ENCODE peak calls at places on chromosomes 11 and 22, in four cellular contexts. One of them, this sample, is unnamed.

GRCh38 chr11:72932132-72932570 is 117.9 kb downstream of the ATG16L2 start:
- DNase-seq in iris pigment epithelial cell: peak
- DNase-seq in AG08396: no peak
- DNase-seq in H4: no peak
- DNase-seq in this sample: no peak

GRCh38 chr11:129326921-129327320 is 48.7 kb upstream of the BARX2 start:
- DNase-seq in H4: no peak
- DNase-seq in AG08396: no peak
- DNase-seq in iris pigment epithelial cell: no peak
- DNase-seq in this sample: no peak

GRCh38 chr22:18984564-18984963 is 48.5 kb upstream of the PRODH start:
- DNase-seq in H4: no peak
- DNase-seq in AG08396: no peak
- DNase-seq in iris pigment epithelial cell: no peak
- DNase-seq in this sample: no peak

GRCh38 chr11:14500181-14500651 is 605 bp upstream of the COPB1 start:
- DNase-seq in H4: peak
- DNase-seq in iris pigment epithelial cell: peak
- DNase-seq in AG08396: peak
- DNase-seq in this sample: peak

GRCh38 chr11:83156150-83156995 is 558 bp upstream of the PCF11 start:
- DNase-seq in H4: peak
- DNase-seq in AG08396: peak
- DNase-seq in iris pigment epithelial cell: peak
- DNase-seq in this sample: peak

GRCh38 chr22:46641829-46642266 is 21.7 kb downstream of the GRAMD4 start:
- DNase-seq in AG08396: peak
- DNase-seq in H4: no peak
- DNase-seq in iris pigment epithelial cell: no peak
- DNase-seq in this sample: no peak

GRCh38 chr11:67372232-67372992 is 986 bp downstream of the CLCF1 start:
- DNase-seq in H4: no peak
- DNase-seq in iris pigment epithelial cell: no peak
- DNase-seq in AG08396: peak
- DNase-seq in this sample: no peak

GRCh38 chr11:2443881-2444300 is 423 bp downstream of the TRPM5 start:
- DNase-seq in iris pigment epithelial cell: no peak
- DNase-seq in AG08396: no peak
- DNase-seq in H4: no peak
- DNase-seq in this sample: no peak

GRCh38 chr22:46007003-46007847 is 30.3 kb upstream of the WNT7B start:
- DNase-seq in H4: peak
- DNase-seq in AG08396: peak
- DNase-seq in iris pigment epithelial cell: peak
- DNase-seq in this sample: no peak

GRCh38 chr22:43811777-43812148 is 342 bp downstream of the EFCAB6 start:
- DNase-seq in H4: no peak
- DNase-seq in AG08396: peak
- DNase-seq in iris pigment epithelial cell: peak
- DNase-seq in this sample: no peak

GRCh38 chr11:57460756-57461749 is 725 bp downstream of the RTN4RL2 start:
- DNase-seq in AG08396: no peak
- DNase-seq in H4: no peak
- DNase-seq in iris pigment epithelial cell: no peak
- DNase-seq in this sample: no peak

GRCh38 chr11:8365542-8365941 is 101.9 kb upstream of the LMO1 start:
- DNase-seq in H4: no peak
- DNase-seq in iris pigment epithelial cell: no peak
- DNase-seq in AG08396: no peak
- DNase-seq in this sample: no peak

GRCh38 chr22:29152381-29153138 is 53.1 kb upstream of the EMID1 start:
- DNase-seq in AG08396: no peak
- DNase-seq in iris pigment epithelial cell: no peak
- DNase-seq in H4: no peak
- DNase-seq in this sample: no peak

GRCh38 chr11:19725379-19726079 is 12.9 kb downstream of the NAV2 start:
- DNase-seq in iris pigment epithelial cell: no peak
- DNase-seq in AG08396: no peak
- DNase-seq in H4: no peak
- DNase-seq in this sample: no peak

GRCh38 chr11:18145025-18145424 is 12.7 kb downstream of the MRGPRX3 start:
- DNase-seq in H4: no peak
- DNase-seq in iris pigment epithelial cell: no peak
- DNase-seq in AG08396: no peak
- DNase-seq in this sample: no peak

GRCh38 chr22:44587004-44587793 is 89.2 kb upstream of the RTL6 start:
- DNase-seq in AG08396: peak
- DNase-seq in iris pigment epithelial cell: no peak
- DNase-seq in H4: no peak
- DNase-seq in this sample: no peak

GRCh38 chr11:113431746-113432145 is 43.5 kb downstream of the DRD2 start:
- DNase-seq in H4: no peak
- DNase-seq in iris pigment epithelial cell: no peak
- DNase-seq in AG08396: no peak
- DNase-seq in this sample: no peak

GRCh38 chr11:30889116-30889765 is 303.1 kb upstream of the MPPED2 start:
- DNase-seq in AG08396: peak
- DNase-seq in iris pigment epithelial cell: peak
- DNase-seq in H4: peak
- DNase-seq in this sample: no peak

GRCh38 chr11:39932996-39933395 is 1526.5 kb downstream of the LRRC4C start:
- DNase-seq in AG08396: no peak
- DNase-seq in H4: no peak
- DNase-seq in iris pigment epithelial cell: no peak
- DNase-seq in this sample: no peak

GRCh38 chr11:128621491-128622136 is 34.3 kb upstream of the ETS1 start:
- DNase-seq in H4: no peak
- DNase-seq in AG08396: peak
- DNase-seq in iris pigment epithelial cell: peak
- DNase-seq in this sample: no peak

GRCh38 chr11:123461164-123461563 is 31.1 kb downstream of the GRAMD1B start:
- DNase-seq in iris pigment epithelial cell: no peak
- DNase-seq in AG08396: no peak
- DNase-seq in H4: peak
- DNase-seq in this sample: no peak

GRCh38 chr11:35030716-35031213 is 108.2 kb upstream of the CD44 start:
- DNase-seq in iris pigment epithelial cell: peak
- DNase-seq in AG08396: peak
- DNase-seq in H4: peak
- DNase-seq in this sample: no peak

GRCh38 chr11:7665473-7666291 is 7.6 kb downstream of the CYB5R2 start:
- DNase-seq in H4: peak
- DNase-seq in AG08396: peak
- DNase-seq in iris pigment epithelial cell: peak
- DNase-seq in this sample: peak

GRCh38 chr22:20198527-20199319 is 47.9 kb upstream of the CCDC188 start:
- DNase-seq in iris pigment epithelial cell: no peak
- DNase-seq in AG08396: no peak
- DNase-seq in H4: no peak
- DNase-seq in this sample: no peak

GRCh38 chr11:129732926-129733325 is 82.7 kb upstream of the TMEM45B start:
- DNase-seq in AG08396: no peak
- DNase-seq in H4: no peak
- DNase-seq in iris pigment epithelial cell: no peak
- DNase-seq in this sample: no peak

GRCh38 chr22:36457688-36458450 is 23.6 kb downstream of the TXN2 start:
- DNase-seq in iris pigment epithelial cell: no peak
- DNase-seq in AG08396: peak
- DNase-seq in H4: no peak
- DNase-seq in this sample: no peak

GRCh38 chr11:62505112-62505783 is 41.4 kb downstream of the AHNAK start:
- DNase-seq in H4: no peak
- DNase-seq in iris pigment epithelial cell: no peak
- DNase-seq in AG08396: no peak
- DNase-seq in this sample: no peak

GRCh38 chr11:32374261-32374711 is 61.1 kb downstream of the WT1 start:
- DNase-seq in AG08396: peak
- DNase-seq in iris pigment epithelial cell: peak
- DNase-seq in H4: peak
- DNase-seq in this sample: peak

GRCh38 chr11:65859812-65860277 is 388 bp upstream of the MUS81 start:
- DNase-seq in AG08396: no peak
- DNase-seq in H4: no peak
- DNase-seq in iris pigment epithelial cell: no peak
- DNase-seq in this sample: no peak

GRCh38 chr22:40289991-40290459 is 56.3 kb upstream of the ADSL start:
- DNase-seq in iris pigment epithelial cell: no peak
- DNase-seq in AG08396: no peak
- DNase-seq in H4: no peak
- DNase-seq in this sample: peak

GRCh38 chr11:110921742-110922200 is 209.5 kb upstream of the ARHGAP20 start:
- DNase-seq in H4: no peak
- DNase-seq in iris pigment epithelial cell: peak
- DNase-seq in AG08396: no peak
- DNase-seq in this sample: no peak

GRCh38 chr11:17313349-17314231 is 37.1 kb downstream of the NUCB2 start:
- DNase-seq in H4: no peak
- DNase-seq in iris pigment epithelial cell: no peak
- DNase-seq in AG08396: no peak
- DNase-seq in this sample: no peak

GRCh38 chr11:62443390-62444201 is 24.8 kb downstream of the SCGB1A1 start:
- DNase-seq in H4: no peak
- DNase-seq in iris pigment epithelial cell: no peak
- DNase-seq in AG08396: peak
- DNase-seq in this sample: no peak

GRCh38 chr22:28976588-28976987 is 85.0 kb downstream of the C22orf31 start:
- DNase-seq in iris pigment epithelial cell: peak
- DNase-seq in AG08396: peak
- DNase-seq in H4: peak
- DNase-seq in this sample: no peak

GRCh38 chr11:66048525-66049313 is at the start of gene GAL3ST3:
- DNase-seq in iris pigment epithelial cell: no peak
- DNase-seq in H4: no peak
- DNase-seq in AG08396: no peak
- DNase-seq in this sample: no peak

This sample was measured in activated T-helper 1 cell treated with anti-CD3 and anti-CD28 coated beads, Interleukin-12 subunit alpha, Interleukin-12 subunit beta, Interleukin-2, Interleukin-4 antibody, amounts not matched to agents 30 ng/mL and 10 ng/mL and 1 ng/mL, durations not matched to agents 14 hours and 24 hours and 36 hours.